ENCODE peak calls at places on chromosomes 11 and 22, in seven cellular contexts. Y is adrenal gland, T is GM13977, D is H9, I is nephron progenitor cell, R is cardiac muscle cell, L is Peyer's patch. U is an unnamed sample.

GRCh38 chr11:70612459-70613141 is 214.3 kb downstream of the CTTN start:
- DNase-seq in I (no peak), T (no peak), Y (no peak), R (no peak), D (no peak), L (no peak), U (no peak)

GRCh38 chr22:38461414-38462081 is 6.3 kb upstream of the KDELR3 start:
- DNase-seq in Y (peak), L (peak), T (peak), I (peak), R (peak), D (peak), U (peak)

GRCh38 chr11:77559686-77560425 is 29.9 kb upstream of the AQP11 start:
- DNase-seq in R (peak), I (no peak), T (no peak), D (no peak), L (peak), Y (peak), U (peak)

GRCh38 chr11:10973416-10973815 is 115.6 kb upstream of the ZBED5 start:
- DNase-seq in Y (no peak), I (no peak), L (no peak), T (no peak), D (no peak), R (no peak), U (no peak)

GRCh38 chr22:42439821-42440674 is 7.8 kb upstream of the NFAM1 start:
- DNase-seq in D (no peak), I (no peak), Y (peak), T (no peak), L (peak), R (peak), U (no peak)

GRCh38 chr11:80987161-80987560 is 1546.3 kb upstream of the TENM4 start:
- DNase-seq in I (no peak), Y (no peak), L (no peak), R (no peak), T (no peak), D (no peak), U (no peak)

GRCh38 chr11:125102544-125102943 is 8.9 kb downstream of the TMEM218 start:
- DNase-seq in Y (peak), R (no peak), I (no peak), T (peak), L (no peak), D (no peak), U (no peak)

GRCh38 chr11:114322934-114323333 is 26.7 kb downstream of the NNMT start:
- DNase-seq in L (no peak), R (no peak), I (no peak), T (no peak), D (no peak), Y (no peak), U (no peak)

GRCh38 chr11:130510407-130511006 is 62.1 kb downstream of the ADAMTS15 start:
- DNase-seq in I (no peak), Y (no peak), T (no peak), L (no peak), D (no peak), R (peak), U (no peak)

GRCh38 chr22:22698263-22698750 is 53.9 kb downstream of the GGTLC2 start:
- DNase-seq in R (no peak), I (no peak), T (no peak), D (no peak), L (peak), Y (no peak), U (no peak)

GRCh38 chr11:79182794-79183193 is 258.0 kb downstream of the TENM4 start:
- DNase-seq in D (no peak), Y (no peak), R (no peak), I (no peak), L (no peak), T (no peak), U (peak)

GRCh38 chr11:25981998-25982397 is 349.9 kb upstream of the ANO3 start:
- DNase-seq in R (peak), T (peak), I (peak), Y (peak), D (no peak), L (no peak), U (peak)

GRCh38 chr22:37697540-37697835 is 640 bp downstream of the TRIOBP start:
- DNase-seq in I (no peak), Y (no peak), L (no peak), T (no peak), R (no peak), D (peak), U (no peak)

GRCh38 chr11:94661444-94661843 is 94.3 kb downstream of the PIWIL4 start:
- DNase-seq in D (no peak), L (no peak), I (no peak), Y (no peak), R (no peak), T (no peak), U (no peak)

GRCh38 chr11:72684236-72684912 is 10.2 kb upstream of the PDE2A start:
- DNase-seq in R (peak), D (peak), Y (peak), I (peak), T (peak), L (peak), U (peak)

GRCh38 chr11:117535870-117536411 is 208.3 kb downstream of the CEP164 start:
- DNase-seq in R (no peak), D (no peak), I (no peak), T (no peak), Y (no peak), L (no peak), U (no peak)

GRCh38 chr22:33715221-33715620 is 205.1 kb downstream of the LARGE1 start:
- DNase-seq in Y (no peak), I (peak), D (no peak), R (no peak), T (no peak), L (no peak), U (no peak)

GRCh38 chr11:125925804-125926203 is 20.0 kb upstream of the VSIG10L2 start:
- DNase-seq in L (no peak), I (no peak), T (no peak), Y (no peak), R (no peak), D (no peak), U (no peak)

GRCh38 chr11:68140496-68141246 is 19.5 kb upstream of the CHKA start:
- DNase-seq in T (no peak), I (no peak), L (no peak), D (no peak), Y (no peak), R (no peak), U (no peak)

GRCh38 chr11:73950869-73951710 is at the start of gene DNAJB13:
- DNase-seq in L (peak), D (peak), T (peak), R (peak), I (peak), Y (peak), U (peak)

GRCh38 chr11:107769189-107769588 is 57.3 kb upstream of the SLN start:
- DNase-seq in L (no peak), I (no peak), Y (no peak), D (no peak), R (peak), T (no peak), U (peak)

GRCh38 chr11:113468666-113469345 is 6.4 kb downstream of the DRD2 start:
- DNase-seq in R (peak), T (no peak), L (no peak), Y (no peak), I (no peak), D (no peak), U (no peak)

GRCh38 chr11:64448599-64449380 is 89.8 kb downstream of the RPS6KA4 start:
- DNase-seq in I (peak), Y (peak), R (peak), T (peak), D (peak), L (peak), U (peak)

GRCh38 chr11:2665747-2666710 is 33.8 kb downstream of the KCNQ1OT1 start:
- DNase-seq in I (no peak), D (peak), T (no peak), L (peak), Y (peak), R (peak), U (no peak)

GRCh38 chr11:126482586-126483108 is 127.2 kb downstream of the ST3GAL4 start:
- DNase-seq in D (no peak), L (no peak), R (no peak), T (no peak), I (no peak), Y (no peak), U (no peak)

GRCh38 chr22:30270841-30271240 is 4.2 kb upstream of the OSM start:
- DNase-seq in R (peak), T (no peak), D (no peak), Y (peak), I (no peak), L (peak), U (no peak)

GRCh38 chr22:23269441-23270211 is 89.3 kb downstream of the BCR start:
- DNase-seq in D (peak), I (peak), L (peak), Y (no peak), R (no peak), T (peak), U (no peak)

GRCh38 chr11:71490731-71491390 is 36.2 kb upstream of the KRTAP5-7 start:
- DNase-seq in I (no peak), D (no peak), L (no peak), T (no peak), R (no peak), Y (no peak), U (no peak)

GRCh38 chr11:45569776-45570175 is 95.6 kb downstream of the CHST1 start:
- DNase-seq in T (no peak), R (no peak), L (no peak), D (no peak), Y (no peak), I (no peak), U (no peak)

GRCh38 chr11:132106336-132106982 is 736.0 kb downstream of the NTM start:
- DNase-seq in L (no peak), D (no peak), Y (no peak), R (no peak), I (no peak), T (no peak), U (no peak)

GRCh38 chr11:58621586-58622262 is 741 bp upstream of the CNTF start:
- DNase-seq in R (no peak), Y (no peak), D (no peak), T (peak), I (no peak), L (no peak), U (no peak)

GRCh38 chr11:36127550-36127949 is 161.7 kb downstream of the COMMD9 start:
- DNase-seq in R (no peak), T (no peak), I (no peak), Y (no peak), L (no peak), D (no peak), U (no peak)

GRCh38 chr11:61695917-61696316 is 15.7 kb downstream of the DAGLA start:
- DNase-seq in Y (peak), R (peak), L (peak), I (no peak), T (peak), D (no peak), U (peak)

GRCh38 chr11:2523821-2524391 is 79.1 kb downstream of the KCNQ1 start:
- DNase-seq in R (no peak), T (no peak), L (peak), D (peak), Y (peak), I (no peak), U (no peak)

GRCh38 chr22:40325315-40325714 is 21.0 kb upstream of the ADSL start:
- DNase-seq in R (no peak), Y (no peak), T (peak), D (no peak), I (no peak), L (no peak), U (no peak)

GRCh38 chr11:110903830-110904229 is 191.6 kb upstream of the ARHGAP20 start:
- DNase-seq in T (no peak), D (no peak), R (peak), L (no peak), I (no peak), Y (peak), U (peak)

GRCh38 chr11:115961168-115962003 is 457.2 kb upstream of the CADM1 start:
- DNase-seq in L (no peak), R (peak), I (no peak), D (no peak), T (no peak), Y (no peak), U (no peak)

DNA sequence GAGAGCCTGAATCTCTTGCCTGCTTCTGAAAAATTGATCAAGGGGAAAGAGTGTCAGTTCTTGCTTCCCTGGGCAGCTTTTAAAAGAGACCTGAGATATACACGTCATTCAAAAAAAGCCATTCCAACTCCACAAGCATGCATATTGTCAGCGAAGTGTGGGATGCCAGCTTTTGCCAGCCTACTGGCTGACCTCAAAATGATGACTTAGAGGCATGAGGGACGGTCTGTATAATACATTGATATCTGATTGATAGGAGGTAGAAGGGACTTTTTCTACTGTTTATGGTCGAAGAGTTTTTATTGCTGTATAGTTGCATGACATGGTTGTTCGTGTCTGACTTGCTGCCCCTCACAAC is 126.3 kb downstream of the MICAL2 start:
- DNase-seq in Y (no peak), R (no peak), L (no peak), T (no peak), D (no peak), I (no peak), U (no peak)
- TF ChIP-seq CTCF in Y (no peak), R (no peak), L (no peak), T (no peak), D (no peak), I (peak), U (peak)

GRCh38 chr11:48022445-48022844 is 42.1 kb downstream of the PTPRJ start:
- DNase-seq in T (no peak), R (no peak), D (no peak), L (no peak), Y (no peak), I (no peak), U (no peak)

GRCh38 chr11:48018561-48019229 is 38.3 kb downstream of the PTPRJ start:
- DNase-seq in Y (no peak), I (peak), T (no peak), D (peak), R (no peak), L (no peak), U (no peak)

GRCh38 chr11:48019230-48019584 is 38.8 kb downstream of the PTPRJ start:
- DNase-seq in T (no peak), Y (no peak), L (no peak), R (peak), I (no peak), D (no peak), U (no peak)

GRCh38 chr11:48019597-48019996 is 39.2 kb downstream of the PTPRJ start:
- DNase-seq in L (no peak), D (no peak), Y (no peak), I (no peak), R (no peak), T (no peak), U (no peak)

GRCh38 chr11:48020092-48020755 is 39.9 kb downstream of the PTPRJ start:
- DNase-seq in L (no peak), T (peak), R (peak), Y (peak), I (no peak), D (no peak), U (no peak)
- TF ChIP-seq CTCF in L (no peak), T (no peak), R (no peak), Y (no peak), I (no peak), D (no peak), U (no peak)

GRCh38 chr11:97269527-97269926 is 879.7 kb downstream of the JRKL start:
- DNase-seq in D (no peak), T (no peak), Y (no peak), R (peak), I (no peak), L (no peak), U (no peak)
- TF ChIP-seq CTCF in D (peak), T (no peak), Y (no peak), R (peak), I (peak), L (no peak), U (peak)

GRCh38 chr11:134976540-134976939 is 564.5 kb upstream of the B3GAT1 start:
- DNase-seq in R (no peak), Y (no peak), I (no peak), L (peak), T (no peak), D (no peak), U (no peak)

GRCh38 chr11:134984421-134984820 is 572.4 kb upstream of the B3GAT1 start:
- DNase-seq in R (no peak), D (no peak), I (no peak), T (no peak), Y (no peak), L (no peak), U (no peak)

GRCh38 chr11:134981824-134982223 is 569.8 kb upstream of the B3GAT1 start:
- DNase-seq in Y (no peak), I (no peak), D (no peak), T (no peak), L (no peak), R (no peak), U (no peak)

GRCh38 chr11:134978388-134979088 is 566.5 kb upstream of the B3GAT1 start:
- DNase-seq in Y (no peak), L (peak), I (no peak), R (no peak), T (no peak), D (peak), U (no peak)

DNA sequence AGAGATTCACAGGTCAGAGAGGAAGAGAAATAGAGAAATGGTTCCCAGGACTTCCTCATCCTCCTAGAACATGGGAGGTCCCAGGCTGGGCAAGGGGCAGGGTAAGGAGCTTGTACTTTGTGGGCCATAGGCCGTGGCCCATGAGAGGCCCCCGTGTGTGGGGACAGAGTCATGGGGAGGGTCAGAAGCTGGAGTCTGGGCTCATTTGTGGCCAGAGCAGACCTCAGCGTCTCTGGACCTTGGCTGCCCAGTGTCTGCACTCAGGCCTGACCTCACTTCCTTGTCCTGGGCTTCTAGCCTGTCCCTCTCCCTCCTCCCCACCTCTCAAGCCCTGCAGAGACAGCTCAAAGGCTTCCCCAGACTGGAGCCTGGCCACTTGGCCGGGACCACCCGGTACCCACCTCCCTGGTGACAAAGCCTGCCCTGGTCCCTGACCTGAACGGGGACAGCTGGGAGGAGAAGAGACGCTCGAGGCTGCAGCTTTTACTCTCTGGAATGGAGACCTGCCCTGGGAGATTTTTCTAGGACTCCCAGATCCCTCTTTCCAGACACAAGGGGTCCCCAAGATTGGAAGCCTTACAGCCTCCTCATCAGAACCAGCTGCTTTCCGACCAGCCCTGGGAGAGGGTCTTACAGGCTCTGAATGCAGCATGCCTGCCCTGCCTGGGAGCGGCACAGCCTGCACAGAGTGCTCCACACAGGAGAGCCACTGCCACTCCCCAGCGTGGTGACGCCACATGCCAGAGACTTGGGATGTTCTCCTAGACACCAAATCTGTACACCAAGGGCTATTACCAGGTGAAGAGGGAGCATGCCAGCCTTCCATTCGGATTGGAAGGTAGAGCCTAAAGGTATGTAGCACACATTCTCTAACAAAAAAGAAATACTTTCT is 569.0 kb upstream of the B3GAT1 start:
- DNase-seq in R (no peak), Y (no peak), I (no peak), L (no peak), T (no peak), D (no peak), U (no peak)
- TF ChIP-seq CTCF in R (no peak), Y (no peak), I (no peak), L (no peak), T (no peak), D (no peak), U (no peak)

DNA sequence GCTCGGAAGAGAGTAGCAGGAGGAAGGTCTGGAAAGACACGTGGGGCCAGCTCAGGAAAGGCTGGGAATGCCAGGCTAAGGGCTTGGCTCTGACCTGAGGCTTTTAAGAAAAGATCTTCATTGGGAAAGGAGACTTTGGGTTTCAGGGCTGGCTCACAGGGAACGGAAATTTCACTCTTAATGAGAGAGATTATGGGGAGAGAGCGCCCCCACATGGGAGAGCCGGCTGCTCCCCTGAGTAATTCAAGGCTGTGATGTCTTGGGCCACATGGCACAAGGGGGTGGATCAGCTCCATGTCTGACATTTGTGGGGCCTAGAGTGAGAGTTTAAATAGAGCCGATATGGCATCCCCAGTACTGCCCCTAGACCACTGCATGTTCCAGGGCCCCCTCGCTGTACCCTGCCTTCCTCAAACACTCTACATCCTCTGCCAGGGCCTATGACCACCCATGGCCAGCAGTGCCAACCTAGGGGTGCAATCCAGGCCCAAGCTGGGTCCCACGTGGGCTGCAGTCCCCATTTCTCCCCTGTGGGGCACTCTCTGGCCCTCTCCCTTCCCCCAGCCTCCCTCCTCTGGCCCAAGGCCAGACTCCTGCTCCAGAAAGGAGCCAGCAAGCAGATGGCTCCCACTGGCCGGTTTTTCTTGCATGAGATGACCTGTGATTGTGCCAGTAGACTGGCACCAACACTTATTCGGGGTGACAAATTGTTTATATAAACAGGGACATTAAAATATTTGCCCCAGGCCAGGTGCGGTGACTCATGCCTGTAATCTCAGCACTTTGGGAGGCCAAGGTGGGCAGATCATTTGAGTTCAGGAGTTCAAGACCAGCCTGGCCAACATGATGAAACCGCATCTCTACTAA is 75.2 kb downstream of the ISX start:
- DNase-seq in I (peak), D (peak), Y (no peak), L (peak), R (no peak), T (peak), U (no peak)
- TF ChIP-seq CTCF in I (peak), D (peak), Y (no peak), L (peak), R (no peak), T (peak), U (peak)

DNA sequence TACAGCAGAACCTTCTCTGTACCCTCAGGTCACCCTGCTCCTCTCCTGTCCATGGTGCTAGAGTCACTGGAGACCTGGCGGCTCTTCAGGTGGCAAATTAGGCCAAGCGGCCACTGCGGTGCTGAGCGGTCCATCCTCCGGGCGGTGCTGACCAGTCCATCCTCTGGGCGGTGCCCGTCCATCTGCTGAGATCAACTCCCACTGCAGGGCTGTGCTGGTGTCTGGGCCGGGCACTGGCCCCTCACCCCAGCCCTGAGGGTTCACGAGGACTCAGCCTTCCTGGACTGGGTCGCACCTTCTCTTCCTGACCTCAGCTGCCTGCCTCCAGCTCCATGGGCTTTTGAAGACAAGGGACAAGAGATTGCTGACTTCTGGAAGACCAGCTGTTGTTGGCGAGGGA is 782.9 kb downstream of the BRD1 start:
- DNase-seq in T (no peak), D (no peak), R (no peak), L (no peak), I (no peak), Y (no peak), U (no peak)
- TF ChIP-seq CTCF in T (no peak), D (no peak), R (no peak), L (no peak), I (no peak), Y (no peak), U (no peak)

GRCh38 chr11:18802381-18803257 is 11.0 kb upstream of the PTPN5 start:
- DNase-seq in D (peak), R (peak), T (peak), L (peak), Y (peak), I (peak), U (peak)
- TF ChIP-seq CTCF in D (peak), R (peak), T (peak), L (peak), Y (peak), I (peak), U (peak)

U was measured in HFFc6.